ENCODE peak calls at places on chromosomes 3 and 15, in four cellular contexts. V, L, U and D are unnamed samples.
A peak's percentile ranks its signal among the peaks of the same experiment; 100 is the strongest.

GRCh38 chr3:194166682-194167479 is 30.9 kb downstream of the HES1 start:
- DNase-seq in V (peak; percentile 59), L (peak; percentile 70), U (no peak), D (no peak)

GRCh38 chr3:119352235-119352634 is 58.1 kb downstream of the ARHGAP31 start:
- DNase-seq in L (no peak), V (peak; percentile 75), U (no peak), D (peak; percentile 84)

GRCh38 chr3:69738859-69739203 is 433 bp upstream of the MITF start:
- DNase-seq in U (no peak), V (no peak), L (peak; percentile 22), D (no peak)

GRCh38 chr15:34436956-34437442 is 609 bp downstream of the GOLGA8A start:
- DNase-seq in V (peak; percentile 81), U (no peak), L (peak; percentile 39), D (no peak)

GRCh38 chr3:175146258-175146657 is 287.1 kb downstream of the NAALADL2 start:
- DNase-seq in L (no peak), U (no peak), V (no peak), D (no peak)

GRCh38 chr15:58228708-58229107 is 90.5 kb downstream of the AQP9 start:
- DNase-seq in U (no peak), L (peak; percentile 28), V (no peak), D (no peak)

GRCh38 chr15:67130673-67131601 is 65.5 kb downstream of the SMAD3 start:
- DNase-seq in L (no peak), V (no peak), U (no peak), D (no peak)

GRCh38 chr3:195796795-195797194 is 14.9 kb downstream of the MUC4 start:
- DNase-seq in L (no peak), V (no peak), U (no peak), D (no peak)

GRCh38 chr3:113698891-113699465 is 2.5 kb upstream of the USF3 start:
- DNase-seq in L (peak; percentile 29), U (no peak), V (no peak), D (no peak)

GRCh38 chr3:114231616-114232015 is 5.8 kb downstream of the ZNF80 start:
- DNase-seq in L (no peak), V (no peak), U (no peak), D (no peak)

GRCh38 chr3:133455281-133455680 is 55.4 kb downstream of the BFSP2 start:
- DNase-seq in V (no peak), L (no peak), U (no peak), D (no peak)

GRCh38 chr15:39852237-39852636 is 67.8 kb downstream of the GPR176 start:
- DNase-seq in L (no peak), U (no peak), V (no peak), D (no peak)

GRCh38 chr15:65184305-65184943 is 718 bp downstream of the CLPX start:
- DNase-seq in U (peak; percentile 35), V (peak; percentile 73), L (peak; percentile 66), D (no peak)